ENCODE peak calls at places on chromosome 6, in seven cellular contexts. M is upper lobe of left lung, V is HepG2, O is K562, H is Panc1, P is HCT116, G is GM12878. L is an unnamed sample.

GRCh38 chr6:136191606-136192005 is 58.5 kb downstream of the MTFR2 start:
- ATAC-seq in M (peak; percentile 37), V (peak; percentile 44), O (peak; percentile 84), H (no peak), P (no peak), G (no peak), L (no peak)

GRCh38 chr6:1316482-1317220 is 4.8 kb downstream of the FOXQ1 start:
- ATAC-seq in M (no peak), V (peak; percentile 40), O (no peak), H (peak; percentile 12), P (no peak), G (no peak), L (no peak)

GRCh38 chr6:137387365-137387764 is 106.8 kb downstream of the OLIG3 start:
- ATAC-seq in M (no peak), V (peak; percentile 39), O (no peak), H (no peak), P (no peak), G (no peak), L (no peak)

GRCh38 chr6:138514860-138515540 is 15.7 kb upstream of the NHSL1 start:
- ATAC-seq in M (no peak), V (no peak), O (no peak), H (no peak), P (no peak), G (peak; percentile 84), L (no peak)

GRCh38 chr6:35485402-35485877 is 11.4 kb downstream of the TEAD3 start:
- ATAC-seq in M (peak; percentile 86), V (peak; percentile 5), O (no peak), H (no peak), P (peak; percentile 79), G (no peak), L (peak; percentile 38)

GRCh38 chr6:610882-611281 is 46.0 kb downstream of the HUS1B start:
- ATAC-seq in M (no peak), V (no peak), O (no peak), H (no peak), P (no peak), G (peak; percentile 28), L (no peak)

GRCh38 chr6:126886106-126886505 is 232.4 kb upstream of the RSPO3 start:
- ATAC-seq in M (no peak), V (no peak), O (no peak), H (no peak), P (no peak), G (no peak), L (no peak)

GRCh38 chr6:24768361-24768760 is 6.4 kb upstream of the GMNN start:
- ATAC-seq in M (no peak), V (no peak), O (no peak), H (no peak), P (no peak), G (no peak), L (no peak)

GRCh38 chr6:16904957-16905356 is 143.7 kb upstream of the ATXN1 start:
- ATAC-seq in M (no peak), V (no peak), O (no peak), H (no peak), P (no peak), G (no peak), L (no peak)

GRCh38 chr6:39195792-39196385 is 33.4 kb downstream of the KCNK5 start:
- ATAC-seq in M (no peak), V (no peak), O (peak; percentile 69), H (no peak), P (no peak), G (no peak), L (no peak)

GRCh38 chr6:4020822-4021132 is 58.2 kb downstream of the FAM217A start:
- ATAC-seq in M (no peak), V (peak; percentile 4), O (peak; percentile 0), H (peak; percentile 11), P (peak; percentile 3), G (no peak), L (no peak)

GRCh38 chr6:157552956-157553485 is 172.0 kb downstream of the ZDHHC14 start:
- ATAC-seq in M (no peak), V (no peak), O (no peak), H (no peak), P (no peak), G (no peak), L (no peak)

GRCh38 chr6:40807484-40807883 is 220.3 kb upstream of the LRFN2 start:
- ATAC-seq in M (no peak), V (no peak), O (no peak), H (no peak), P (no peak), G (no peak), L (no peak)

GRCh38 chr6:130324657-130325056 is 41.2 kb upstream of the TMEM200A start:
- ATAC-seq in M (no peak), V (no peak), O (no peak), H (no peak), P (no peak), G (no peak), L (no peak)

GRCh38 chr6:144712541-144712940 is 427.4 kb downstream of the UTRN start:
- ATAC-seq in M (no peak), V (no peak), O (no peak), H (no peak), P (no peak), G (no peak), L (no peak)

GRCh38 chr6:36138667-36139066 is 8.4 kb downstream of the MAPK13 start:
- ATAC-seq in M (no peak), V (no peak), O (no peak), H (no peak), P (no peak), G (no peak), L (no peak)

GRCh38 chr6:37965964-37966676 is 146.6 kb downstream of the ZFAND3 start:
- ATAC-seq in M (no peak), V (no peak), O (no peak), H (no peak), P (no peak), G (peak; percentile 70), L (no peak)

GRCh38 chr6:71294121-71294523 is 5.5 kb downstream of the OGFRL1 start:
- ATAC-seq in M (peak; percentile 37), V (no peak), O (no peak), H (peak; percentile 6), P (peak; percentile 68), G (no peak), L (peak; percentile 39)

GRCh38 chr6:11225990-11226389 is 6.5 kb downstream of the NEDD9 start:
- ATAC-seq in M (no peak), V (peak; percentile 69), O (no peak), H (no peak), P (no peak), G (no peak), L (no peak)

GRCh38 chr6:56637640-56638039 is 5.0 kb downstream of the DST start:
- ATAC-seq in M (no peak), V (peak; percentile 64), O (peak; percentile 61), H (peak; percentile 86), P (peak; percentile 70), G (peak; percentile 52), L (peak; percentile 66)

GRCh38 chr6:14921170-14921569 is 324.7 kb upstream of the JARID2 start:
- ATAC-seq in M (peak; percentile 77), V (peak; percentile 41), O (peak; percentile 63), H (no peak), P (no peak), G (no peak), L (peak; percentile 78)

GRCh38 chr6:49118475-49118874 is 344.6 kb downstream of the MMUT start:
- ATAC-seq in M (no peak), V (no peak), O (no peak), H (no peak), P (no peak), G (no peak), L (no peak)

DNA sequence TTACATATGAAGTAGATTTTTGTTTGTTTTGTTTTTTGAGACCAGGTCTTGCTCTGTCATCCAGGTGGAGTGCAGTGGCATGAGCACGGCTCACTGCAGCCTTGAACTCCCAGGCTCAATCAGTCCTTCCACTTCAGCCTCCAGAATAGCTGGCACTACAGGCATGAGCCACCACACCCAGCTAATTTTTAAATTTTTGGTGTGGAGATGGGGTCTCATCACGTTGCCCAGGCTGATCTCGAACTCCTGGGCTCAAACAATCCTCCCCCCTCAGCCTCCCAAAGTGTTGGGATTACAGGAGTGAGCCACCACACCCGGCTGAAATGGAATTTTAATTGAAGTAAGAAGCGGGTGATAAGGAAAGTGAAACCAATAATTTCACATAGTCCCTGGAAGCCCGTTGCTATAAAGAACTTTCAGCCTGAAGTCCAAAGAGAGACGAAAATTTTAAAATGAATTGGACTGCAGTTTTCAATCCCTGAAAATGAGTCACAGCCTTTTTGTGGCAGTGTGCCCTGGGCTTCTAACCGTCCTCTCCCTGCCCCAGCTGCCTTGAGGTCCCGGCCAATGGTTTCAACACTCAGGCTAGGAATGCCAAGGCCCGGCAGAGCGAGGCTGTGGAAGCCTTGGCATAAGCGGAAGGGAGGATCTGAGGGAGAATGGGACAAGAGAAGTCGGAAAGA is 757 bp downstream of the RAET1E start:
- ATAC-seq in M (peak; percentile 72), V (peak; percentile 58), O (no peak), H (peak; percentile 78), P (peak; percentile 39), G (no peak), L (peak; percentile 96)
- TF ChIP-seq POLR2AphosphoS5 in M (peak; percentile 32), V (no peak), O (no peak), H (no peak), P (no peak), G (no peak), L (peak; percentile 87)

DNA sequence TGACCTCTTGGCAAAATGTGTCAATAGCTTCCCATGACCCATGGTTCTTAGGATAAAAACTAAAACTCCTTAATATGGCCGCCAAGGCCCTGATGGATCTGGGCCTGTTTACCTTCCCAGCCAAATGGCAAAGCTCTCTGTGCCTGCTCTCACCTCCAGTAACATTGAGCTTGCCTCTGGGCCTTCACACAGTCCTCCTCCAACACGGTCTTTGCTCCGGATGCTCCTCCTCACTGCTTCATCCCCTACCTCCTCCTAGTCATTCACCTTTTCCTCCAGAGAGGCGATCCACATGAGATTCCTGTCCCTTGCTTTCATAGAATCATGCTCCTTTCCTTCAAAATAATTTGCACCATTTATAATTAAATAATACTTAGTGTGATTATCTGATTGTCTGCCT is 172.3 kb upstream of the AFDN start:
- ATAC-seq in M (no peak), V (no peak), O (no peak), H (no peak), P (no peak), G (no peak), L (no peak)
- TF ChIP-seq POLR2AphosphoS5 in M (no peak), V (no peak), O (no peak), H (no peak), P (no peak), G (no peak), L (no peak)

DNA sequence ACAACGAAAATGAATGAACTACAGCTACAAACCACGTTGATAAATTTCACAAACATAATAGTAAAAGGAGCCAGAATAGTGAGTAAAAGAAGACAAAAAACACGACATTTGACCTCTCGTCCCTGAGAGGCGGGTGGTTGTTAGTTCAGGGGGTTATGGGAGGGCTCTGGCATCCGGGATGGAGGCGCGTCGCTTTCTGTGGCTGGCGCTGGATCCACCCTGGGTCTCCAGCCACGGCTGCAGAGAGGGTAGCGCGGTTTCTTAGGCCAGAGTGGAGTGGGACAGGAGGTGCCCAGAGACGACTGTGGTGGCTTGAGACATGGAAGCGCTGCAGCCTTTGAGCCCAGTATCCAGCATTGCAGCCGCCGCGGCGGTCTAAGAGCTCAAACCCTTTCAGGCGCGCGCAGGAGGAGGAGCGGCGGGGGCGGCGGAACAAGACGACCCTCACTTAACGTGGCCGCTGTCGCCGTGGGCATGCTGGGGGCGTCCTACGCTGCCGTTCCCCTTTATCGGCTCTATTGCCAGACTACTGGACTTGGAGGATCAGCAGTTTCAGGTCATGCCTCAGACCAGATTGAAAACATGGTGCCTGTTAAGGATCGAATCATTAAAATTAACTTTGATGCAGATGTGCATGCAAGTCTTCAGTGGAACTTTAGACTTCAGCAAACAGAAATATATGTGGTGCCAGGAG is 3.7 kb upstream of the ZSCAN23 start:
- ATAC-seq in M (no peak), V (peak; percentile 74), O (peak; percentile 78), H (no peak), P (no peak), G (no peak), L (no peak)
- TF ChIP-seq POLR2AphosphoS5 in M (no peak), V (no peak), O (no peak), H (no peak), P (no peak), G (no peak), L (no peak)

GRCh38 chr6:44234101-44235090 is 11.0 kb downstream of the SLC29A1 start:
- ATAC-seq in M (peak; percentile 73), V (peak; percentile 51), O (peak; percentile 77), H (peak; percentile 52), P (peak; percentile 53), G (peak; percentile 56), L (peak; percentile 70)
- TF ChIP-seq POLR2AphosphoS5 in M (peak; percentile 25), V (no peak), O (no peak), H (no peak), P (no peak), G (no peak), L (peak; percentile 90)

L was measured in gastroesophageal sphincter.